ENCODE peak calls at places on chromosomes 3 and 15, in five cellular contexts. I is CD4-positive, alpha-beta memory T cell; Y is brain microvascular endothelial cell; Z is ovary; K is AG10803. H is an unnamed sample.

GRCh38 chr3:46669191-46669999 is 24.1 kb downstream of the ALS2CL start:
- DNase-seq in Z (peak; percentile 3), K (no peak), I (no peak), Y (no peak), H (no peak)

GRCh38 chr3:30263921-30264313 is 342.5 kb upstream of the TGFBR2 start:
- DNase-seq in Z (no peak), K (no peak), Y (no peak), I (no peak), H (no peak)

GRCh38 chr3:69058180-69058946 is 6.2 kb upstream of the TMF1 start:
- DNase-seq in I (no peak), K (no peak), Z (no peak), Y (no peak), H (no peak)

GRCh38 chr3:103453152-103453551 is 1018.3 kb downstream of the ZPLD1 start:
- DNase-seq in K (no peak), Z (no peak), I (no peak), Y (no peak), H (no peak)

GRCh38 chr3:1172642-1173041 is 79.8 kb downstream of the CNTN6 start:
- DNase-seq in Z (no peak), I (no peak), Y (no peak), K (no peak), H (no peak)

GRCh38 chr15:100439566-100439965 is 89.2 kb downstream of the CERS3 start:
- DNase-seq in K (no peak), Y (no peak), I (no peak), Z (no peak), H (no peak)

GRCh38 chr3:44424758-44425157 is 52.7 kb downstream of the ZNF445 start:
- DNase-seq in K (no peak), Y (no peak), I (no peak), Z (no peak), H (no peak)

GRCh38 chr3:53808496-53808895 is 37.7 kb downstream of the CHDH start:
- DNase-seq in I (no peak), K (no peak), Y (no peak), Z (no peak), H (no peak)

GRCh38 chr3:64684715-64685261 is 3.0 kb downstream of the ADAMTS9 start:
- DNase-seq in Z (peak; percentile 85), K (peak; percentile 48), I (no peak), Y (peak; percentile 41), H (peak; percentile 72)

GRCh38 chr3:163547045-163547692 is 1531.1 kb downstream of the SI start:
- DNase-seq in Z (no peak), Y (no peak), I (no peak), K (no peak), H (no peak)

GRCh38 chr3:38606561-38606960 is 42.9 kb downstream of the SCN5A start:
- DNase-seq in K (no peak), I (no peak), Y (no peak), Z (no peak), H (no peak)

GRCh38 chr3:81723732-81724313 is 37.6 kb downstream of the GBE1 start:
- DNase-seq in K (peak; percentile 25), Y (peak; percentile 68), I (no peak), Z (no peak), H (peak; percentile 44)

GRCh38 chr3:108044699-108045098 is 46.1 kb downstream of the CD47 start:
- DNase-seq in Z (no peak), I (no peak), Y (no peak), K (no peak), H (no peak)

GRCh38 chr3:134476977-134477376 is 8.8 kb downstream of the ANAPC13 start:
- DNase-seq in Y (no peak), I (no peak), Z (no peak), K (peak; percentile 90), H (peak; percentile 81)

GRCh38 chr15:90439946-90440345 is 51.9 kb downstream of the IQGAP1 start:
- DNase-seq in Y (no peak), Z (no peak), I (no peak), K (no peak), H (no peak)

GRCh38 chr3:32860499-32860898 is 42.7 kb downstream of the TRIM71 start:
- DNase-seq in K (no peak), I (no peak), Z (no peak), Y (no peak), H (no peak)

GRCh38 chr15:43977072-43977884 is 150.5 kb downstream of the WDR76 start:
- DNase-seq in K (no peak), Z (no peak), I (peak; percentile 41), Y (no peak), H (no peak)

GRCh38 chr3:193598202-193598601 is 5.2 kb downstream of the OPA1 start:
- DNase-seq in I (no peak), Y (no peak), K (no peak), Z (no peak), H (no peak)

GRCh38 chr3:117628896-117629295 is 919.3 kb downstream of the TUSC7 start:
- DNase-seq in K (peak; percentile 27), I (no peak), Y (peak; percentile 70), Z (no peak), H (peak; percentile 92)

GRCh38 chr3:17672506-17672905 is 69.9 kb downstream of the TBC1D5 start:
- DNase-seq in Y (no peak), Z (no peak), K (peak; percentile 39), I (no peak), H (no peak)

GRCh38 chr3:72041531-72041930 is 256.6 kb upstream of the PROK2 start:
- DNase-seq in K (peak; percentile 79), Z (no peak), I (no peak), Y (no peak), H (peak; percentile 64)

GRCh38 chr15:73482184-73482583 is 39.2 kb downstream of the REC114 start:
- DNase-seq in Y (no peak), I (no peak), Z (no peak), K (no peak), H (no peak)

GRCh38 chr3:104785966-104786365 is 580.7 kb upstream of the ALCAM start:
- DNase-seq in I (no peak), K (no peak), Z (no peak), Y (no peak), H (peak; percentile 7)

GRCh38 chr3:108472011-108472591 is 38.3 kb downstream of the MYH15 start:
- DNase-seq in I (no peak), Z (no peak), Y (peak; percentile 85), K (peak; percentile 71), H (peak; percentile 93)

GRCh38 chr3:77563012-77563411 is 523.1 kb downstream of the ROBO2 start:
- DNase-seq in K (no peak), Y (no peak), Z (no peak), I (no peak), H (no peak)

GRCh38 chr3:174955513-174956001 is 96.4 kb downstream of the NAALADL2 start:
- DNase-seq in Y (peak; percentile 48), K (peak; percentile 44), I (no peak), Z (no peak), H (no peak)

GRCh38 chr3:120103276-120103675 is 9.0 kb upstream of the GSK3B start:
- DNase-seq in K (no peak), Z (no peak), I (no peak), Y (no peak), H (no peak)
- H3K4me3 ChIP-seq in K (no peak overlapping the region), Z (no peak overlapping the region), I (no peak overlapping the region), Y (no peak overlapping the region), H (no peak overlapping the region)

DNA sequence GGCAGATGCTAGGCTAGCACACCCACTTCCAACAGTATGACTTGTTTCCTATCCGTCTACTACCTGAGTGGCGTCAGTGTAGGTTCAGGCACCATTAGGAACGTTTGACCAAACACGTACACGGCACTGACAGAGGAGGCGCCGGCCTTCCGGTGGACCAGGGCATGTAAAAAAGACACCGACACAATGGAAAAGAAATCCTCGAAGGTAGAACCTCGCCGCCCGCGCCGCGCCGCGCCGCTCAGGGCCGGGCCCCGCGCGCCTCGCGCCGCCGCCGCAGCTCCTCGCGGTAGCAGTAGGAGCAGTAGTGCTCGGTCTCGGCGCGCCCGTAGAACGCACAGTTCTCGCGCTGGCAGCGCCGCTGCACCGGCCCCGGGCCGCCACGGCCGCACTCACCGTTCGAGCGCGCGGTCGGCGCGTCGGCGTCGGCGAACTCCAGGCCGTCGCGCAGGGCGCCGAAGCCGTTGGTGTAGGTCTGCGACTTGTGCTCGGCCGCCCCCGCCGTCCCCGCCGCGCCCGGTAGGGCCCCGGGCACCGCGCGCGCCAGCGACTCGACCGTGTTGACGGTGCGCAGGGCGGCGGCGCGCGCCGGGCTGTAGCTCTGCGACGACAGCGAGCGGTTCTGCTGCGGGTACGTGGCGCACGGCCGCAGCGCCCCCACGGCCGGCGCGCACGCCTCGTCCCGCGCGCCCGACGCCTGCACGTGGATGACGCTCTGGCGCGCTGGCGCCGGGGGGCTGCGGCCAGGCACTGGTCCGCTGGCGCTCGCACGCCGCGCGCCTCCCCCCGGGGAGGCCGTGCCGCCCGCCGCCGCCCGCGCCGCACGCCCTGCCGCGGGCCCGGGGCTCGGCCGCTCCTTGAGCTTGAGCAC is 156.7 kb downstream of the KLF13 start:
- DNase-seq in Y (no peak), I (peak; percentile 64), Z (peak; percentile 15), K (no peak), H (peak; percentile 43)
- H3K4me3 ChIP-seq in Y (no peak overlapping the region), I (peak overlapping the region; percentile 29), Z (no peak overlapping the region), K (no peak overlapping the region), H (no peak overlapping the region)

GRCh38 chr15:89342840-89343239 is 8.2 kb upstream of the POLG start:
- DNase-seq in I (no peak), Y (no peak), Z (no peak), K (no peak), H (no peak)

GRCh38 chr15:89338036-89338435 is 3.4 kb upstream of the POLG start:
- DNase-seq in Z (no peak), K (no peak), Y (no peak), I (no peak), H (no peak)

GRCh38 chr15:89345245-89345644 is 10.6 kb upstream of the POLG start:
- DNase-seq in Z (no peak), I (no peak), K (no peak), Y (no peak), H (no peak)

GRCh38 chr15:89341316-89342005 is 6.8 kb upstream of the POLG start:
- DNase-seq in K (no peak), I (no peak), Y (no peak), Z (no peak), H (no peak)

DNA sequence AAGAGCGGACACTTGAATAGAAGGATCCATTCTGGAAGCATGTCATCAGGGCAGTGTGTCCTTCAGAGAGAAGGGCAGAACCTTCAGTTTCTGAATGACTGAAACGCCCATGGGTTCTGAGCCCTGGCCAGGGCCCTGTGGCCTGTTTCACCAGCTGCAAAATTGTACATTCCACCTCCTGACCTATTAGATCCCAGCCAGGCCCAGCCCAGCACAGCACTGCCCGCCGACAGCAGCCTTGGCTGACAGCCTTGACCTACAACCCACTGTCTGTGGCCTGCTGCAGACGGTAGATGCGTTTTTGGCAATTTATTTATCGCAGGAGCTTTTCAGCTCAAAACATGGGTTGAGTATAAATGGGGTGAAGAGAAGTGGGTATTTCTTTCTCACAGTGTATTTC is 6.0 kb upstream of the POLG start:
- DNase-seq in Z (no peak), K (no peak), I (no peak), Y (no peak), H (no peak)
- H3K4me3 ChIP-seq in Z (no peak overlapping the region), K (no peak overlapping the region), I (no peak overlapping the region), Y (no peak overlapping the region), H (no peak overlapping the region)

GRCh38 chr3:27590437-27591320 is 106.5 kb upstream of the SLC4A7 start:
- DNase-seq in Y (peak; percentile 53), I (no peak), K (peak; percentile 49), Z (no peak), H (peak; percentile 41)
- H3K4me3 ChIP-seq in Y (no peak overlapping the region), I (no peak overlapping the region), K (no peak overlapping the region), Z (no peak overlapping the region), H (no peak overlapping the region)

DNA sequence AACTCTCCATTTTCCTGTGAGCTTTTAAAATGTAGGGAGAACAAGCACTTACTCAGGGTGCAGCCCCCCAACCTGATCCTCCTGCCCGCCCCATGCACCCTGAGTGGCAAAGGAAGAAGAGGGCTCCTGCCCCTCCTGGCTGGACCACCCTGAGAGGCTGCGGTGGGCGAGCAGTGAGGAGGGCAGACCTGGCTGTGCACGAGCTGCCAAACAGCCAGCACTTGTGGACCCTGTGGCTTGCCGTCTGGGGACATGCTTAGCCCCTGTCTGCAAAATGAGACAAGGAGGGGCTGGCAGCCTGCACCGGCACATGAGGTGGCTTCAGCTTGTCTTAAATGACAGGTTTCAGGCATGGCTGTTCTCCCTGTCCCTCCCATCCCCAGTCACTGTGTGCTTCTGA is 18.6 kb downstream of the ATP10A start:
- DNase-seq in I (no peak), K (no peak), Z (no peak), Y (no peak), H (no peak)
- H3K4me3 ChIP-seq in I (no peak overlapping the region), K (no peak overlapping the region), Z (no peak overlapping the region), Y (no peak overlapping the region), H (no peak overlapping the region)

H was measured in foreskin fibroblast.